ENCODE peak calls at places on chromosomes 12 and 14, in seven cellular contexts. S is heart right ventricle; H is activated naive CD8-positive, alpha-beta T cell treated with anti-CD3 and anti-CD28 coated beads, Interleukin-2, amount 50 U/mL, for 16 hours; A is activated naive CD4-positive, alpha-beta T cell; F is stimulated activated CD8-positive, alpha-beta memory T cell treated with anti-CD3 and anti-CD28 coated beads, Interleukin-7, amount 100 ng/mL, for 24 hours; V is NCI-H460; Z is trophoblast cell. X is an unnamed sample.

GRCh38 chr14:59041308-59041707 is 147.2 kb upstream of the DAAM1 start:
- DNase-seq in S (no peak), H (no peak), A (no peak), F (no peak), V (no peak), Z (no peak), X (no peak)

GRCh38 chr12:132453361-132454133 is 36.4 kb upstream of the FBRSL1 start:
- DNase-seq in S (no peak), H (no peak), A (no peak), F (no peak), V (peak; percentile 29), Z (no peak), X (no peak)

GRCh38 chr12:49339464-49339861 is 2.5 kb upstream of the C1QL4 start:
- DNase-seq in S (no peak), H (no peak), A (no peak), F (no peak), V (no peak), Z (no peak), X (no peak)

GRCh38 chr12:71441350-71441748 is 1.8 kb downstream of the LGR5 start:
- DNase-seq in S (no peak), H (no peak), A (no peak), F (no peak), V (no peak), Z (no peak), X (no peak)

GRCh38 chr12:95385246-95385645 is 88.7 kb upstream of the METAP2 start:
- DNase-seq in S (peak; percentile 6), H (no peak), A (no peak), F (no peak), V (no peak), Z (no peak), X (no peak)

GRCh38 chr12:120468846-120469449 is 600 bp downstream of the SRSF9 start:
- DNase-seq in S (peak; percentile 44), H (peak; percentile 15), A (peak; percentile 52), F (peak; percentile 26), V (no peak), Z (no peak), X (no peak)

GRCh38 chr12:29534935-29535334 is 37.4 kb upstream of the OVCH1 start:
- DNase-seq in S (no peak), H (no peak), A (no peak), F (no peak), V (no peak), Z (no peak), X (peak; percentile 11)

GRCh38 chr12:40693503-40693863 is 1.2 kb downstream of the CNTN1 start:
- DNase-seq in S (no peak), H (no peak), A (no peak), F (no peak), V (peak; percentile 54), Z (no peak), X (peak; percentile 72)

GRCh38 chr14:36477266-36477665 is 42.8 kb downstream of the NKX2-1 start:
- DNase-seq in S (no peak), H (no peak), A (no peak), F (no peak), V (no peak), Z (no peak), X (no peak)

GRCh38 chr12:33605776-33606175 is 166.2 kb upstream of the SYT10 start:
- DNase-seq in S (no peak), H (no peak), A (no peak), F (no peak), V (no peak), Z (no peak), X (peak; percentile 20)